ENCODE peak calls at places on chromosomes 12 and 14, in nine cellular contexts. O, V, L, A, W, C, Z, R and Q are unnamed samples.

GRCh38 chr14:56782701-56783100 is 27.6 kb downstream of the OTX2 start:
- DNase-seq in O (no peak), V (no peak), L (no peak), A (no peak), W (no peak), C (no peak), Z (no peak), R (no peak), Q (no peak)

GRCh38 chr14:55121146-55121545 is 7.9 kb upstream of the LGALS3 start:
- DNase-seq in O (no peak), V (no peak), L (no peak), A (no peak), W (no peak), C (no peak), Z (no peak), R (no peak), Q (no peak)

GRCh38 chr12:94553130-94553519 is 93.5 kb upstream of the CEP83 start:
- DNase-seq in O (peak), V (peak), L (no peak), A (no peak), W (peak), C (no peak), Z (no peak), R (no peak), Q (no peak)

GRCh38 chr14:100296106-100296651 is 10.1 kb downstream of the SLC25A29 start:
- DNase-seq in O (no peak), V (no peak), L (no peak), A (no peak), W (no peak), C (peak), Z (no peak), R (no peak), Q (no peak)

GRCh38 chr14:37060496-37061260 is 111.7 kb downstream of the SLC25A21 start:
- DNase-seq in O (no peak), V (no peak), L (no peak), A (peak), W (no peak), C (no peak), Z (no peak), R (no peak), Q (no peak)

GRCh38 chr12:88052686-88053085 is 23.5 kb upstream of the C12orf50 start:
- DNase-seq in O (no peak), V (peak), L (no peak), A (peak), W (peak), C (peak), Z (no peak), R (peak), Q (peak)

GRCh38 chr12:10111451-10111850 is 12.7 kb upstream of the CLEC1A start:
- DNase-seq in O (no peak), V (no peak), L (no peak), A (peak), W (no peak), C (peak), Z (no peak), R (no peak), Q (no peak)

GRCh38 chr14:96134508-96134907 is 70.1 kb upstream of the BDKRB2 start:
- DNase-seq in O (no peak), V (no peak), L (no peak), A (no peak), W (no peak), C (no peak), Z (no peak), R (no peak), Q (no peak)

GRCh38 chr14:74927225-74927624 is 4.2 kb upstream of the RPS6KL1 start:
- DNase-seq in O (no peak), V (no peak), L (no peak), A (no peak), W (no peak), C (no peak), Z (no peak), R (no peak), Q (no peak)

GRCh38 chr14:59677771-59678211 is 101.2 kb upstream of the CCDC175 start:
- DNase-seq in O (no peak), V (peak), L (no peak), A (no peak), W (no peak), C (no peak), Z (no peak), R (no peak), Q (no peak)

GRCh38 chr12:83954071-83954789 is 958.4 kb downstream of the SLC6A15 start:
- DNase-seq in O (no peak), V (no peak), L (no peak), A (no peak), W (no peak), C (no peak), Z (no peak), R (peak), Q (no peak)

GRCh38 chr12:3218846-3219632 is 141.9 kb downstream of the TSPAN9 start:
- DNase-seq in O (no peak), V (no peak), L (no peak), A (peak), W (no peak), C (no peak), Z (no peak), R (no peak), Q (no peak)

GRCh38 chr12:120366884-120367251 is 2.1 kb downstream of the MSI1 start:
- DNase-seq in O (no peak), V (no peak), L (no peak), A (no peak), W (no peak), C (peak), Z (no peak), R (peak), Q (no peak)

GRCh38 chr14:39768579-39768978 is 336.3 kb upstream of the FBXO33 start:
- DNase-seq in O (no peak), V (no peak), L (no peak), A (no peak), W (no peak), C (no peak), Z (no peak), R (no peak), Q (no peak)

GRCh38 chr14:60722836-60723217 is 1.3 kb downstream of the SIX4 start:
- DNase-seq in O (no peak), V (no peak), L (no peak), A (no peak), W (no peak), C (no peak), Z (no peak), R (no peak), Q (peak)

GRCh38 chr12:46303039-46303666 is 34.3 kb upstream of the SLC38A1 start:
- DNase-seq in O (peak), V (no peak), L (peak), A (peak), W (peak), C (no peak), Z (peak), R (no peak), Q (no peak)

GRCh38 chr12:59113831-59114273 is 193.5 kb upstream of the LRIG3 start:
- DNase-seq in O (peak), V (peak), L (peak), A (peak), W (peak), C (peak), Z (no peak), R (peak), Q (peak)

GRCh38 chr12:47938093-47938492 is 25.3 kb upstream of the TMEM106C start:
- DNase-seq in O (no peak), V (no peak), L (no peak), A (no peak), W (peak), C (no peak), Z (no peak), R (no peak), Q (no peak)

GRCh38 chr14:49677643-49678042 is 10.4 kb downstream of the POLE2 start:
- DNase-seq in O (no peak), V (no peak), L (peak), A (no peak), W (no peak), C (no peak), Z (no peak), R (peak), Q (no peak)